ENCODE peak calls at places on chromosome 16, in four cellular contexts. O is H1, Q is breast epithelium, T is PC-3. U is an unnamed sample.

GRCh38 chr16:67430504-67431076 is 331 bp upstream of the HSD11B2 start:
- DNase-seq in O (no peak), Q (no peak), T (peak; percentile 52), U (no peak)

GRCh38 chr16:17951273-17951845 is 385.2 kb downstream of the NPIPA8 start:
- DNase-seq in O (no peak), Q (no peak), T (no peak), U (no peak)

GRCh38 chr16:24035127-24035842 is 199.5 kb downstream of the PRKCB start:
- DNase-seq in O (no peak), Q (no peak), T (no peak), U (no peak)

GRCh38 chr16:23511731-23512130 is 1.4 kb upstream of the GGA2 start:
- DNase-seq in O (no peak), Q (no peak), T (no peak), U (no peak)

GRCh38 chr16:57245472-57246113 is 534 bp downstream of the ARL2BP start:
- DNase-seq in O (no peak), Q (no peak), T (peak; percentile 12), U (peak; percentile 62)

GRCh38 chr16:85898521-85899442 is at the start of gene IRF8:
- DNase-seq in O (no peak), Q (no peak), T (no peak), U (no peak)

GRCh38 chr16:27374794-27375499 is 27.0 kb upstream of the IL21R start:
- DNase-seq in O (peak; percentile 87), Q (no peak), T (peak; percentile 60), U (peak; percentile 81)

GRCh38 chr16:75343311-75343710 is 90.0 kb downstream of the CFDP1 start:
- DNase-seq in O (no peak), Q (no peak), T (peak; percentile 2), U (peak; percentile 2)

GRCh38 chr16:4134434-4134833 is 18.2 kb upstream of the ADCY9 start:
- DNase-seq in O (no peak), Q (no peak), T (no peak), U (no peak)

GRCh38 chr16:88062341-88062861 is 111.2 kb downstream of the BANP start:
- DNase-seq in O (no peak), Q (no peak), T (no peak), U (no peak)

GRCh38 chr16:13168091-13168572 is 266.7 kb downstream of the SHISA9 start:
- DNase-seq in O (no peak), Q (no peak), T (no peak), U (no peak)

GRCh38 chr16:13471478-13471877 is 448.5 kb upstream of the ERCC4 start:
- DNase-seq in O (no peak), Q (no peak), T (no peak), U (no peak)

GRCh38 chr16:62135903-62136302 is 99.7 kb upstream of the CDH8 start:
- DNase-seq in O (no peak), Q (no peak), T (no peak), U (peak; percentile 38)

GRCh38 chr16:55543470-55543869 is 23.0 kb upstream of the CAPNS2 start:
- DNase-seq in O (no peak), Q (no peak), T (peak; percentile 37), U (no peak)

GRCh38 chr16:88523381-88524159 is 46.6 kb upstream of the ZC3H18 start:
- DNase-seq in O (no peak), Q (no peak), T (no peak), U (no peak)

DNA sequence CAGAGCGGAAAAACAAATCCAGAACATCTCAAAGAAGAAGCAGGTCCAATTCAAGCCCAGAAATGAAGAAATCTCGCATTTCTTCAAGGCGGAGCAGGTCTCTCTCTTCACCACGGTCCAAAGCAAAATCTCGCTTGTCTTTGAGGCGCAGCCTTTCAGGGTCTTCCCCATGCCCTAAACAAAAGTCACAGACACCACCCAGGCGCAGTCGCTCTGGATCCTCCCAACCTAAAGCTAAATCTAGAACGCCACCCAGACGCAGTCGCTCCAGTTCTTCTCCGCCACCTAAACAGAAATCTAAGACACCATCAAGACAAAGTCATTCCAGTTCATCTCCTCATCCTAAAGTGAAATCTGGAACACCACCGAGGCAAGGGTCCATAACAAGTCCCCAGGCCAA is 10.3 kb downstream of the SRRM2 start:
- DNase-seq in O (no peak), Q (no peak), T (no peak), U (no peak)
- H3K9me3 ChIP-seq in O (peaks cover 16% of the 10 kb centered on the region), Q (no peaks in the 10 kb centered on the region), T (no peaks in the 10 kb centered on the region), U (no peaks in the 10 kb centered on the region)

GRCh38 chr16:8775359-8775758 is 22.1 kb downstream of the TMEM186 start:
- DNase-seq in O (no peak), Q (no peak), T (no peak), U (no peak)
- H3K36me3 ChIP-seq in O (no peaks in the 10 kb centered on the region), Q (no peaks in the 10 kb centered on the region), T (no peaks in the 10 kb centered on the region), U (no peaks in the 10 kb centered on the region)

GRCh38 chr16:853306-853705 is 52.8 kb upstream of the GNG13 start:
- DNase-seq in O (no peak), Q (no peak), T (no peak), U (no peak)
- H3K9me3 ChIP-seq in O (peaks cover 95% of the 10 kb centered on the region), Q (no peaks in the 10 kb centered on the region), T (no peaks in the 10 kb centered on the region), U (peaks cover 14% of the 10 kb centered on the region)

GRCh38 chr16:22357635-22357971 is 16.8 kb downstream of the CDR2 start:
- DNase-seq in O (no peak), Q (no peak), T (no peak), U (no peak)
- H3K36me3 ChIP-seq in O (no peaks in the 10 kb centered on the region), Q (no peaks in the 10 kb centered on the region), T (peaks cover 6% of the 10 kb centered on the region), U (peaks cover 64% of the 10 kb centered on the region)

GRCh38 chr16:79392081-79392480 is 208.5 kb downstream of the MAF start:
- DNase-seq in O (no peak), Q (no peak), T (no peak), U (no peak)

GRCh38 chr16:79393564-79393963 is 207.0 kb downstream of the MAF start:
- DNase-seq in O (no peak), Q (no peak), T (no peak), U (no peak)

GRCh38 chr16:79395631-79396030 is 204.9 kb downstream of the MAF start:
- DNase-seq in O (no peak), Q (no peak), T (no peak), U (no peak)

GRCh38 chr16:79391395-79391794 is 209.1 kb downstream of the MAF start:
- DNase-seq in O (no peak), Q (no peak), T (no peak), U (no peak)

GRCh38 chr16:79393121-79393520 is 207.4 kb downstream of the MAF start:
- DNase-seq in O (no peak), Q (no peak), T (no peak), U (no peak)
- H3K9me3 ChIP-seq in O (no peaks in the 10 kb centered on the region), Q (no peaks in the 10 kb centered on the region), T (no peaks in the 10 kb centered on the region), U (no peaks in the 10 kb centered on the region)

GRCh38 chr16:89890886-89891657 is 17.7 kb downstream of the TCF25 start:
- DNase-seq in O (no peak), Q (no peak), T (no peak), U (no peak)
- H3K36me3 ChIP-seq in O (peaks cover 2% of the 10 kb centered on the region), Q (peaks cover 18% of the 10 kb centered on the region), T (peaks cover 9% of the 10 kb centered on the region), U (peaks cover 8% of the 10 kb centered on the region)

GRCh38 chr16:35753559-35754390 is 2294.4 kb downstream of the TP53TG3F start:
- DNase-seq in O (no peak), Q (no peak), T (no peak), U (no peak)
- H3K9me3 ChIP-seq in O (peaks cover 84% of the 10 kb centered on the region), Q (peaks cover 34% of the 10 kb centered on the region), T (no peaks in the 10 kb centered on the region), U (no peaks in the 10 kb centered on the region)

GRCh38 chr16:30722443-30722842 is 23.5 kb downstream of the SRCAP start:
- DNase-seq in O (no peak), Q (no peak), T (no peak), U (no peak)

GRCh38 chr16:30723725-30724355 is 24.4 kb upstream of the PHKG2 start:
- DNase-seq in O (no peak), Q (no peak), T (no peak), U (no peak)

GRCh38 chr16:30721167-30721566 is 22.2 kb downstream of the SRCAP start:
- DNase-seq in O (no peak), Q (no peak), T (no peak), U (no peak)

GRCh38 chr16:30721606-30722005 is 22.6 kb downstream of the SRCAP start:
- DNase-seq in O (no peak), Q (no peak), T (peak; percentile 91), U (no peak)

DNA sequence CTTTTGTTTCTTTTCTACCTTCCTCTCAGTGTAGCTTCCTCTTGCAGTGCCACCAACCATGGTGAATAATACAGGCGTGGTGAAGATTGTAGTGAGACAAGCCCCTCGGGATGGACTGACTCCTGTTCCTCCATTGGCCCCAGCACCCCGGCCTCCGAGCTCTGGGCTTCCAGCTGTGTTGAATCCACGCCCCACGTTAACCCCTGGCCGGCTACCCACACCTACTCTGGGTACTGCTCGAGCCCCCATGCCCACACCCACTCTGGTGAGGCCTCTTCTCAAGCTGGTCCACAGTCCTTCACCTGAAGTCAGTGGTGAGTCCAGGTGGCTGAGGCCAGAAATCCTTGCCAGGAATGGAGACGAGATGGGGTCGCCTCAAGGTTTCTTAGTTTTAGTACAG is 23.9 kb downstream of the SRCAP start:
- DNase-seq in O (no peak), Q (no peak), T (no peak), U (no peak)
- H3K36me3 ChIP-seq in O (peaks cover 37% of the 10 kb centered on the region), Q (peaks cover 34% of the 10 kb centered on the region), T (peaks cover 54% of the 10 kb centered on the region), U (peaks cover 97% of the 10 kb centered on the region)

GRCh38 chr16:35564889-35565288 is 2105.5 kb downstream of the TP53TG3F start:
- DNase-seq in O (no peak), Q (no peak), T (no peak), U (no peak)

GRCh38 chr16:35565626-35566025 is 2106.2 kb downstream of the TP53TG3F start:
- DNase-seq in O (no peak), Q (no peak), T (no peak), U (no peak)

GRCh38 chr16:35562919-35563318 is 2103.5 kb downstream of the TP53TG3F start:
- DNase-seq in O (no peak), Q (no peak), T (no peak), U (no peak)

GRCh38 chr16:35562471-35562870 is 2103.1 kb downstream of the TP53TG3F start:
- DNase-seq in O (no peak), Q (no peak), T (no peak), U (no peak)

GRCh38 chr16:35564148-35564547 is 2104.7 kb downstream of the TP53TG3F start:
- DNase-seq in O (no peak), Q (no peak), T (no peak), U (no peak)
- H3K9me3 ChIP-seq in O (peaks cover 98% of the 10 kb centered on the region), Q (no peaks in the 10 kb centered on the region), T (no peaks in the 10 kb centered on the region), U (no peaks in the 10 kb centered on the region)

DNA sequence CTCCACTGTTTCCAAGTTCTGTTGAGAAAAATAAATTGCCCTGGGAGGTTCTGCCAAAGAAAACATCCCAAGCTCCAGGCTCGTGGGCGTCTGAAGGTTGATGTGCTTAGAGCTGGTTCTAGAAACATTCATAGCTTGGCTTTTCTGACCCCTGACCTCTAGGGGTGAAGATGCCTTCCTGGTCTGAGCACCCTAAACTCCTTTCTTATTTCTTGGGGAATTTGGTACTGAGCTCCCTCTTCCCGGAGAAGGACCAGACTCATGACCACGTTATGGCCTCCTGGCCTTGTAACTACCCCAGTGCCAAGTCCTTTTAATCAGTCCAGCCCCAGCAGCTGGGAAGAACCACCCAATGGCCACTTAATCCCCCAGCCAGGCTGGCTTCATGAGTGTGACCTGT is 66.4 kb downstream of the MYH11 start:
- DNase-seq in O (no peak), Q (no peak), T (no peak), U (peak; percentile 50)
- H3K36me3 ChIP-seq in O (no peaks in the 10 kb centered on the region), Q (no peaks in the 10 kb centered on the region), T (no peaks in the 10 kb centered on the region), U (no peaks in the 10 kb centered on the region)